ENCODE peak calls at places on chromosomes 13 and 19, in four cellular contexts. M, J, B and S are unnamed samples.

GRCh38 chr19:13778847-13779246 is 4.6 kb downstream of the C19orf53 start:
- DNase-seq in M (no peak), J (no peak), B (no peak), S (no peak)

GRCh38 chr19:33502521-33502920 is 19.1 kb downstream of the PEPD start:
- DNase-seq in M (no peak), J (no peak), B (no peak), S (no peak)

GRCh38 chr19:44809856-44810554 is 1.1 kb downstream of the BCAM start:
- DNase-seq in M (no peak), J (no peak), B (no peak), S (no peak)

GRCh38 chr13:74979703-74980102 is 502.3 kb downstream of the TBC1D4 start:
- DNase-seq in M (no peak), J (no peak), B (no peak), S (no peak)

GRCh38 chr19:2255982-2256685 is at the start of gene JSRP1:
- DNase-seq in M (no peak), J (no peak), B (no peak), S (no peak)

GRCh38 chr19:51637362-51637978 is 7.3 kb upstream of the SIGLEC5 start:
- DNase-seq in M (peak), J (no peak), B (no peak), S (no peak)

GRCh38 chr19:42185281-42185680 is 32.2 kb downstream of the DEDD2 start:
- DNase-seq in M (no peak), J (no peak), B (no peak), S (no peak)

GRCh38 chr19:19591133-19591825 is 27.2 kb downstream of the PBX4 start:
- DNase-seq in M (no peak), J (no peak), B (peak), S (peak)

GRCh38 chr13:94382520-94382919 is 97.0 kb downstream of the DCT start:
- DNase-seq in M (no peak), J (no peak), B (no peak), S (no peak)

GRCh38 chr19:42099336-42099925 is 23.5 kb downstream of the ZNF574 start:
- DNase-seq in M (no peak), J (no peak), B (no peak), S (no peak)

GRCh38 chr19:1227313-1227626 is 10.5 kb downstream of the CBARP start:
- DNase-seq in M (no peak), J (no peak), B (no peak), S (no peak)

GRCh38 chr13:73109288-73109899 is 50.6 kb downstream of the KLF5 start:
- DNase-seq in M (no peak), J (no peak), B (no peak), S (no peak)

GRCh38 chr13:30792257-30793000 is 57.1 kb downstream of the ALOX5AP start:
- DNase-seq in M (no peak), J (no peak), B (peak), S (peak)

GRCh38 chr13:80313668-80314278 is 27.2 kb downstream of the SPRY2 start:
- DNase-seq in M (no peak), J (no peak), B (no peak), S (no peak)

GRCh38 chr19:32708457-32708856 is 11.1 kb upstream of the TDRD12 start:
- DNase-seq in M (no peak), J (no peak), B (no peak), S (no peak)

GRCh38 chr13:57878291-57878690 is 246.7 kb downstream of the PCDH17 start:
- DNase-seq in M (no peak), J (no peak), B (no peak), S (no peak)